ENCODE peak calls at places on chromosomes 2 and 18, in four cellular contexts. X, K, H and W are unnamed samples.

GRCh38 chr2:190911813-190912212 is 31.2 kb downstream of the GLS start:
- DNase-seq in X (peak; percentile 76), H (no peak), K (no peak), W (no peak)

GRCh38 chr2:220046507-220046906 is 419.1 kb downstream of the SLC4A3 start:
- DNase-seq in H (no peak), X (no peak), K (peak; percentile 30), W (no peak)

GRCh38 chr2:171084128-171084527 is 76.6 kb downstream of the TLK1 start:
- DNase-seq in X (no peak), K (peak; percentile 16), H (no peak), W (no peak)

GRCh38 chr18:56327171-56327885 is 311.1 kb downstream of the TXNL1 start:
- DNase-seq in H (no peak), X (peak; percentile 61), K (no peak), W (no peak)

GRCh38 chr2:240126731-240127130 is 9.4 kb downstream of the COPS9 start:
- DNase-seq in H (no peak), K (no peak), X (no peak), W (peak; percentile 16)

GRCh38 chr2:28543316-28544068 is 47.6 kb downstream of the PLB1 start:
- DNase-seq in K (peak; percentile 82), H (no peak), X (peak; percentile 14), W (no peak)

GRCh38 chr2:136693966-136694365 is 71.4 kb upstream of the THSD7B start:
- DNase-seq in X (no peak), K (peak; percentile 38), H (no peak), W (peak; percentile 26)

GRCh38 chr2:110657721-110658305 is 20.1 kb downstream of the BUB1 start:
- DNase-seq in H (no peak), X (no peak), K (peak; percentile 52), W (no peak)

GRCh38 chr2:24241528-24241927 is 66.7 kb downstream of the FAM228A start:
- DNase-seq in H (no peak), X (no peak), K (no peak), W (no peak)

GRCh38 chr2:230871361-230872150 is 6.8 kb downstream of the ITM2C start:
- DNase-seq in K (no peak), X (no peak), H (no peak), W (no peak)

GRCh38 chr2:43082111-43082877 is 144.1 kb downstream of the ZFP36L2 start:
- DNase-seq in H (no peak), X (peak; percentile 79), K (no peak), W (no peak)

GRCh38 chr2:236744316-236745105 is 174.9 kb downstream of the ACKR3 start:
- DNase-seq in H (no peak), X (peak; percentile 74), K (peak; percentile 23), W (no peak)

GRCh38 chr2:68328901-68329300 is 9.2 kb upstream of the CNRIP1 start:
- DNase-seq in K (no peak), H (no peak), X (no peak), W (no peak)

GRCh38 chr18:7824970-7825369 is 257.9 kb downstream of the PTPRM start:
- DNase-seq in K (no peak), X (no peak), H (no peak), W (no peak)

GRCh38 chr2:50513724-50514123 is 518.2 kb downstream of the NRXN1 start:
- DNase-seq in K (no peak), X (no peak), H (no peak), W (no peak)

GRCh38 chr2:209321076-209321475 is 102.8 kb upstream of the MAP2 start:
- DNase-seq in H (no peak), X (peak; percentile 41), K (no peak), W (no peak)

GRCh38 chr2:241315879-241316700 is at the start of gene SEPTIN2:
- DNase-seq in H (peak; percentile 99), K (peak; percentile 80), X (peak; percentile 28), W (no peak)

GRCh38 chr2:158773121-158773520 is 22.0 kb upstream of the DAPL1 start:
- DNase-seq in K (no peak), X (peak; percentile 14), H (no peak), W (no peak)

GRCh38 chr2:201707753-201708152 is 9.3 kb upstream of the MPP4 start:
- DNase-seq in X (peak; percentile 66), K (no peak), H (no peak), W (no peak)

GRCh38 chr18:57909620-57910019 is 106.5 kb upstream of the ATP8B1 start:
- DNase-seq in K (no peak), X (no peak), H (no peak), W (no peak)

GRCh38 chr18:14074187-14074586 is 58.0 kb downstream of the ZNF519 start:
- DNase-seq in K (peak; percentile 62), X (no peak), H (no peak), W (peak; percentile 72)

GRCh38 chr18:55161966-55162365 is 202.7 kb upstream of the CCDC68 start:
- DNase-seq in X (no peak), K (no peak), H (no peak), W (no peak)
- H4K5ac ChIP-seq in X (no peak overlapping the region), K (no peak overlapping the region), H (no peak overlapping the region), W (no peak overlapping the region)

GRCh38 chr2:9720352-9721093 is 89.7 kb upstream of the YWHAQ start:
- DNase-seq in H (no peak), X (no peak), K (no peak), W (no peak)
- H4K5ac ChIP-seq in H (no peak overlapping the region), X (no peak overlapping the region), K (no peak overlapping the region), W (no peak overlapping the region)

DNA sequence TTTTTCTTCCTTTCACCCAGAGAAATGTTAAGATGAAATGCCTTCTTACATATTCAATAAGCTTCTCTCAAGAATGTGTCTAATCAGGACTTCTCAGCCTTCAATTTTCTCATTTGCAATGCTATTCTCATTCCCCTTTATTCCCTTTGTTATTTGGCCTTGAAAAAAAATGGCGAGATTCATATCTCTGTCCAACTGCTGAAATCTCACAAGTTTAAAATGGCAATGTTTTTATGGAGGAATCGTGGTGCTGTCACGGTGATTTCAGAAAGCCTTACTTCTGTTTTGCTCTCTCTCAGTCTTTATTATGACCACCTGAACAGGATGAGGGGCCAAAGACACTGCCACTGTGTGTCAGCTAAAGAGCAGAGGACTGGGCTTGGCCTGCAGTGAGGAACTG is 928.5 kb downstream of the DCC start:
- DNase-seq in K (peak; percentile 9), H (no peak), X (no peak), W (no peak)
- H4K5ac ChIP-seq in K (no peak overlapping the region), H (no peak overlapping the region), X (no peak overlapping the region), W (no peak overlapping the region)

DNA sequence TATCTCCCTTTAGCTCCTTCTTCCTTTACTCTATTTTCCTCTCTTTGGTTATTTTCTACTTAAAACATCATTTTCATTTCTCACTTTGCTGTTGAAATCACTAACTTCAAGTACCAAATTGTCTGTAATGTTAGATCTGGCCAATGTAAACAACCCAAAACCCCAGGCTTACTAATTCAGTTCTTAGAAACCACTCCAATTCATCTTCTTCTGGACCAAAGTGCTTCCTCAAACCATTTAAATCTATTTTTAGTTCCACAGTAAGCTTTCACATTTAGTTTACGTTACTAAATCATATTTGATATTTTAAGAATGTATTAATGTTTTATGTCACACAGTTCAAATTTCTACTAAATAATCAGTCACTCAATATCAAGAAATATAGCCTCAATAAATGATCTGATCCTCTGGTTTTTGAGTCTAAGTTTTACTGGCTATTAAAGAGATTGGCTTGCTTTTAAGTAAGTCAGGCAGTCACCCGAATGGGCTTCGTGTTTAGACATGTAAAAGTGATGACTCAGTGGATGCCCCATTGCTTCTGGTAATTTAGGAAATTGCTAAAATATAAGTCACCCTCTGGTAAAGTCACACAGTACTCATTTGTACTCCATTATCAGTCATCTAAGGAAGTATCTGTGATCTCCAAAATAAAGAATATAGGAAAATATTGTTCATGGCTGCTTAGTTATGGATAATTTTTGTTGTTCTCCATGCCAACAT is 527.2 kb upstream of the SOX11 start:
- DNase-seq in H (no peak), X (peak; percentile 67), K (peak; percentile 35), W (no peak)
- H4K5ac ChIP-seq in H (no peak overlapping the region), X (no peak overlapping the region), K (no peak overlapping the region), W (no peak overlapping the region)

DNA sequence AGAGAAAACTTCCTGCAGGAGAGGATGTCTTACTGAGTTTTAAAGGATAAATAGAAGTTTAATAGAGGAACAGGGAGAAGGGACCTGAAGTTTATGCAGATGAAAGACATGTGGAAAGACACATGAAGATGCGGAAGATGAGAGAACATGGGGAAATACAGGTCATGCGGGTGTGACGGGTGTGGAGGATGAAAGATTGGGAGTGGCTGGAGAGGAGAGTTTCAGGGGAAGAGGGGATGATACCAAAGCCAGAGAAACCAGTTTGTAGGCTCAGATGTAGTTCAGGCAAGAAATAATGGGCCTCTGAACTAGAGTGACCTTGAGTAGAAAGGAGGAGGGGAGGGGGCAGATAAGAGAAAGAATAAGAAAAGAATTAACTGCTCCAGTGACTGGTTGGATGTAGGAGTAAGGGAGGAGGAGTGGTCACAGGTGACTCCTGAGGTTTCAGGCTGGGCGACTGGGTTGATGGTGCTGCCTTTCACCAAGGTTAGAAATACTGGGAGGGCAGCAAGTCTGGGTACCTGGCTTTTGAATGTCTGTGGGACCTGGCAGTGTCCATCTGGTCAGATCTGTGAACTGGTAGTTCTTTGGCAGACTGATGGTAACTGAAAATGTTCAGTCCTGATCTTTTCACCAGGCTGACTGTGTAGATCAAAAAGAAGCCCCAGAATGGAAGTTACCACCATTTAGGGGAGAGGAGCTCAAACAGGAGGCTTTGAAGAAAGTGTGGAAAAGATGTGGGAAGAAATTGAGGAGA is 69.4 kb downstream of the TET3 start:
- DNase-seq in K (no peak), H (no peak), X (no peak), W (no peak)
- H4K5ac ChIP-seq in K (no peak overlapping the region), H (no peak overlapping the region), X (no peak overlapping the region), W (no peak overlapping the region)